ENCODE peak calls at places on chromosomes 12 and 14, in seven cellular contexts. L, F, S, H, M, Y and V are unnamed samples.
A peak's percentile ranks its signal among the peaks of the same experiment; 100 is the strongest.

GRCh38 chr12:10847701-10848100 is 1.6 kb downstream of the PRR4 start:
- DNase-seq in L (no peak), F (no peak), S (no peak), H (no peak), M (no peak), Y (no peak), V (no peak)

GRCh38 chr14:54175298-54175942 is 218.8 kb upstream of the BMP4 start:
- DNase-seq in L (peak; percentile 75), F (peak; percentile 46), S (peak; percentile 74), H (peak; percentile 79), M (peak; percentile 71), Y (peak; percentile 46), V (peak; percentile 18)

GRCh38 chr14:48563465-48563864 is 888.1 kb upstream of the MDGA2 start:
- DNase-seq in L (no peak), F (no peak), S (no peak), H (no peak), M (no peak), Y (no peak), V (no peak)

GRCh38 chr14:100644784-100645183 is 57.6 kb upstream of the BEGAIN start:
- DNase-seq in L (no peak), F (no peak), S (no peak), H (no peak), M (no peak), Y (no peak), V (no peak)

GRCh38 chr14:71602524-71602923 is 329.7 kb upstream of the RGS6 start:
- DNase-seq in L (no peak), F (no peak), S (no peak), H (no peak), M (no peak), Y (no peak), V (no peak)

GRCh38 chr12:43407816-43408645 is 144.0 kb downstream of the ADAMTS20 start:
- DNase-seq in L (no peak), F (no peak), S (no peak), H (no peak), M (no peak), Y (peak; percentile 11), V (no peak)

GRCh38 chr12:89154743-89155530 is 197.4 kb downstream of the DUSP6 start:
- DNase-seq in L (no peak), F (no peak), S (no peak), H (no peak), M (no peak), Y (no peak), V (no peak)

GRCh38 chr14:70887207-70888150 is 19.8 kb upstream of the PCNX1 start:
- DNase-seq in L (no peak), F (no peak), S (no peak), H (no peak), M (no peak), Y (no peak), V (no peak)

GRCh38 chr14:105495101-105495989 is 4.3 kb downstream of the TEDC1 start:
- DNase-seq in L (no peak), F (no peak), S (no peak), H (no peak), M (no peak), Y (no peak), V (no peak)